ENCODE peak calls at places on chromosomes 4 and X, in six cellular contexts. Z is A549, C is K562, L is endothelial cell of umbilical vein, D is HepG2, B is GM12878. F is an unnamed sample.
A peak's percentile ranks its signal among the peaks of the same experiment; 100 is the strongest.

GRCh38 chrX:9147631-9148189 is 113.8 kb upstream of the FAM9B start:
- DNase-seq in L (peak; percentile 7), C (no peak), Z (no peak), D (no peak), B (no peak), F (no peak)

GRCh38 chr4:48909697-48910096 is 3.1 kb upstream of the OCIAD2 start:
- DNase-seq in D (no peak), B (no peak), L (peak; percentile 93), C (no peak), Z (peak; percentile 55), F (peak; percentile 64)

GRCh38 chrX:39205467-39205866 is 404.2 kb downstream of the MID1IP1 start:
- DNase-seq in C (no peak), D (no peak), B (no peak), Z (no peak), L (no peak), F (no peak)

GRCh38 chr4:48261288-48261687 is 8.3 kb downstream of the TEC start:
- DNase-seq in D (no peak), B (no peak), L (no peak), Z (no peak), C (no peak), F (no peak)

GRCh38 chrX:108173874-108174273 is 82.3 kb downstream of the ATG4A start:
- DNase-seq in D (no peak), C (no peak), B (no peak), Z (no peak), L (no peak), F (no peak)

GRCh38 chr4:83305187-83305586 is 20.6 kb upstream of the COQ2 start:
- DNase-seq in C (no peak), B (no peak), Z (no peak), D (no peak), L (no peak), F (no peak)

GRCh38 chrX:96425204-96425603 is 259.4 kb upstream of the DIAPH2 start:
- DNase-seq in B (no peak), D (no peak), Z (no peak), C (no peak), L (no peak), F (peak; percentile 92)

GRCh38 chr4:142567199-142567598 is 278.9 kb downstream of the INPP4B start:
- DNase-seq in C (no peak), B (no peak), D (no peak), Z (peak; percentile 4), L (no peak), F (no peak)

GRCh38 chr4:90209922-90210321 is 82.7 kb downstream of the CCSER1 start:
- DNase-seq in L (peak; percentile 95), B (no peak), Z (no peak), C (no peak), D (no peak), F (no peak)

GRCh38 chr4:1727117-1728031 is 6.1 kb downstream of the TACC3 start:
- DNase-seq in B (no peak), C (no peak), Z (peak; percentile 56), D (no peak), L (peak; percentile 93), F (peak; percentile 82)

GRCh38 chr4:186693159-186693815 is 30.4 kb downstream of the FAT1 start:
- DNase-seq in L (no peak), B (no peak), D (no peak), C (peak; percentile 27), Z (peak; percentile 72), F (no peak)

GRCh38 chrX:37921758-37922157 is 74.4 kb upstream of the DYNLT3 start:
- DNase-seq in C (no peak), B (no peak), L (peak; percentile 58), Z (no peak), D (no peak), F (no peak)

GRCh38 chr4:1802151-1802715 is 9.1 kb downstream of the FGFR3 start:
- DNase-seq in D (peak; percentile 93), L (no peak), C (peak; percentile 67), Z (no peak), B (no peak), F (peak; percentile 95)

GRCh38 chr4:4968161-4968757 is 51.0 kb downstream of the CYTL1 start:
- DNase-seq in B (no peak), Z (no peak), L (no peak), C (no peak), D (no peak), F (peak; percentile 27)

DNA sequence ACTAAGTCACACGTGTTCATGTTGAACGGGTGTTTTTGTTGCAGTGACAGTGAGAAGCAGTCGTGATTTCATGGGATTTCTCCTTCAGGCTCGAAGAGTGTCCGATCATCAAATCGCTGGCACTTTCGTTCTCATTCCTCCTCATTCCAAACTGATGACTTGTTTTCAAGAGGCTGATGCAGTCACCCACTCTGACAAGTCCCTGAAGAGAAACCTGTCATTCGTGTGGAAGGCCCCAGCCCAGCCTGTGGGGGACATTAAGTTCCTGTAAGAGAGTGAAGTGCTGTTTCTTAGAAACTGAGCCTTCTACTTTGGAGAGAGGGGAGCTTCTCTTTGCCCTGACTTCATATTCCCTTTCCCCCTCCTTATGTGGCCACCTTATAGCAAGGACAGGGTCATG is 8.0 kb downstream of the REELD1 start:
- DNase-seq in B (no peak), C (no peak), Z (no peak), L (no peak), D (no peak), F (no peak)
- TF ChIP-seq MYC in B (no peak), C (no peak), Z (no peak), L (no peak), D (no peak), F (no peak)

DNA sequence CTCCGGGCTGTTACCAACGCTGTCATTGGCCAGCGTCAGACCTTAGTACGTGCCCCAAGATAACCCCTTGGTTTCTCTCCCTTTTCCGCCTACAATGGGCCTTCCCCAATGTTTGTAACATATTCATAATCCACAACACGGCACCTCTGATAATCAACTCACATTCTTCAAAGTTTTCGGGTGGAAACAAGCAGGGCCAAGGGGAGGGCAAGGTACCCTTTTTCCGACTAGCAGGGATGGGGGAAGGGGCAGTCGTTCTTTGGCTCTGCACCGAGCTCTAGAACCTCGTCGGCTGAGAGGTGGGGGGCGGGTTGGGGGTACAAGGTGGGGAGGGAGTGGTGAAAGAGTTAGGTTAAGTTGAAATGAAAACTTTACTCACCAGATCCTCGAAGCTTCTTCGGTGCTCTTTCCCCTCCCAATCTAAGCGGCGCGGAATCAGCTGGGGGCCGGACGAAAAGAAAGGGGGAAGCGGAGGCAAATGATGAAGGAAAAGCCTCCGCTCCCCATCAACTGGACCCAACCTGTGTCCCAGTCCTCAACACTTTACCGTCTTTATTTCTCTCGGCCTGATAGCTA is 1.4 kb downstream of the BRWD3 start:
- DNase-seq in C (peak; percentile 75), B (peak; percentile 72), D (peak; percentile 61), Z (peak; percentile 15), L (peak; percentile 87), F (peak; percentile 85)
- TF ChIP-seq MAX in C (no peak), B (no peak), D (no peak), Z (no peak), L (no peak), F (no peak)

GRCh38 chrX:10725071-10725470 is 104.7 kb upstream of the MID1 start:
- DNase-seq in Z (peak; percentile 26), B (no peak), D (no peak), L (peak; percentile 2), C (peak; percentile 32), F (peak; percentile 2)
- TF ChIP-seq CTCF in Z (peak; percentile 30), B (peak; percentile 34), D (no peak), L (peak; percentile 17), C (peak; percentile 33), F (peak; percentile 42)

DNA sequence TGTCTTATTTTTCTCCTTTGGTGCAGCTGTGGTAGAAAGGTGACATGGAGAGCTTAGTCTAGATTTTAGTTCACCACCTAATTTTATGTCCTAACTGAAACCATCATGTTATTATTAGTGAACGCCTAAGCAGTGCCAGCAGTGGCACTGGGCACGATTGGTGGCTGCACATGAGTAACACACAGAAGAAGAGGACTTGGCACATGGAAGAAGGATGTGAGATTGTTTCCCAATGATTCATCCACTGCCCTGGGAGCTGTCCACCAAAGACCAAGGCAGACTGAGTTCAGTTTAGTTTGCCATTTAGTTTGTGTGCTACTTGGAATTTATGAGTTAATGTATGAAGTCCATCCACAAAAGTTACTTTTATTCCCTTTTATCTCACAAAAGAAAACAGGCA is 68.1 kb upstream of the NAP1L5 start:
- DNase-seq in L (peak; percentile 79), B (no peak), D (no peak), Z (peak; percentile 15), C (no peak), F (no peak)
- TF ChIP-seq MYC in L (no peak), B (no peak), D (no peak), Z (no peak), C (no peak), F (no peak)

DNA sequence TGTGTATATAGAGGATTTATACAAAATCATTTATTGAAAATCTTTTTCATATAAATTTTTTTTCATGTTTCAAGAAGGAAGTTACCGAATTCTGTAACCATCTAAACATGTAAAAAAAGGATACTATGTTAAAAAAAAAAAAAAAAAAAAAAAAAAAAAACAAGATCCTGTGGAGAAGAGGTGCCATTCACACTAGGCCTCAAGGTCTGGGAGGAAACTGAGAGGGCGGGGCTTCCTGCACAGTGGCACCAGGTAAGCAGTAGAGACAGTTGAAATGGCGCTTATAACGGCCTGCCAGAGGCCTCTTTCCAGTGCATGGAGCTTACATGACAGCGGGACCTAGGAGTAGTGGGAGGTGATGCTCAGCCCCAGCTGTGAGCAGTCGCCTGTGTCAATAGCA is 17.5 kb downstream of the TRAPPC2 start:
- DNase-seq in C (no peak), Z (no peak), B (no peak), L (no peak), D (no peak), F (no peak)
- TF ChIP-seq MAX in C (no peak), Z (no peak), B (no peak), L (no peak), D (no peak), F (no peak)

GRCh38 chr4:109315818-109316217 is 13.4 kb upstream of the COL25A1 start:
- DNase-seq in B (no peak), D (no peak), L (peak; percentile 13), Z (no peak), C (no peak), F (no peak)
- TF ChIP-seq CTCF in B (no peak), D (no peak), L (peak; percentile 37), Z (no peak), C (peak; percentile 44), F (no peak)

F was measured in NB4.